ENCODE peak calls at places on chromosome 17, in five cellular contexts. E is thoracic aorta; A is adrenal gland; T is cardiac muscle cell; J is CD8-positive, alpha-beta memory T cell. F is an unnamed sample.

GRCh38 chr17:65228734-65229390 is 91.7 kb downstream of the RGS9 start:
- DNase-seq in E (no peak), J (peak; percentile 13), A (no peak), T (peak; percentile 4), F (no peak)

GRCh38 chr17:8940866-8941471 is 24.5 kb downstream of the PIK3R5 start:
- DNase-seq in E (no peak), J (no peak), T (no peak), A (no peak), F (no peak)

GRCh38 chr17:34519286-34519685 is 60.1 kb upstream of the TMEM132E start:
- DNase-seq in T (peak; percentile 26), A (no peak), E (no peak), J (no peak), F (peak; percentile 18)

GRCh38 chr17:74690409-74690825 is 22.3 kb downstream of the CD300LF start:
- DNase-seq in T (peak; percentile 28), J (no peak), E (no peak), A (peak; percentile 53), F (peak; percentile 20)

GRCh38 chr17:17712268-17712924 is 31.1 kb downstream of the RAI1 start:
- DNase-seq in T (no peak), J (no peak), A (no peak), E (no peak), F (peak; percentile 2)

GRCh38 chr17:15965510-15965909 is 20.6 kb downstream of the ADORA2B start:
- DNase-seq in J (no peak), A (no peak), T (no peak), E (no peak), F (no peak)

GRCh38 chr17:40303706-40304450 is 5.1 kb upstream of the RARA start:
- DNase-seq in E (no peak), J (no peak), T (no peak), A (no peak), F (no peak)

GRCh38 chr17:68036304-68037147 is 991 bp downstream of the KPNA2 start:
- DNase-seq in E (no peak), A (no peak), J (no peak), T (no peak), F (no peak)

GRCh38 chr17:76740329-76741118 is 2.6 kb downstream of the MFSD11 start:
- DNase-seq in J (no peak), E (no peak), T (peak; percentile 39), A (no peak), F (peak; percentile 61)

GRCh38 chr17:61452301-61453290 is at the start of gene TBX4:
- DNase-seq in E (no peak), T (no peak), A (no peak), J (no peak), F (no peak)

GRCh38 chr17:27939489-27940465 is 46.6 kb upstream of the LYRM9 start:
- DNase-seq in A (no peak), E (no peak), T (no peak), J (no peak), F (no peak)

GRCh38 chr17:80220709-80221215 is 535 bp downstream of the SLC26A11 start:
- DNase-seq in E (no peak), T (peak; percentile 32), A (peak; percentile 46), J (no peak), F (no peak)

GRCh38 chr17:83179378-83179777 is 100.0 kb downstream of the METRNL start:
- DNase-seq in J (no peak), A (no peak), E (no peak), T (no peak), F (no peak)

GRCh38 chr17:2017274-2017941 is 7.7 kb downstream of the RTN4RL1 start:
- DNase-seq in J (no peak), E (no peak), T (no peak), A (no peak), F (no peak)

GRCh38 chr17:19720631-19721426 is 4.4 kb upstream of the SLC47A2 start:
- DNase-seq in J (no peak), E (no peak), T (peak; percentile 51), A (no peak), F (no peak)

GRCh38 chr17:66727634-66728570 is 107.0 kb upstream of the CACNG5 start:
- DNase-seq in A (peak; percentile 68), T (peak; percentile 73), J (no peak), E (no peak), F (peak; percentile 80)

GRCh38 chr17:14307560-14308024 is 6.7 kb downstream of the HS3ST3B1 start:
- DNase-seq in T (no peak), E (no peak), J (no peak), A (no peak), F (no peak)

GRCh38 chr17:56325561-56325960 is 172.3 kb downstream of the ANKFN1 start:
- DNase-seq in J (no peak), A (no peak), E (no peak), T (no peak), F (no peak)

GRCh38 chr17:34366051-34366450 is 3.0 kb upstream of the CCL1 start:
- DNase-seq in J (no peak), T (no peak), E (no peak), A (no peak), F (no peak)

GRCh38 chr17:77127735-77128361 is 12.9 kb upstream of the SEC14L1 start:
- DNase-seq in A (peak; percentile 59), T (no peak), E (no peak), J (peak; percentile 55), F (peak; percentile 89)

GRCh38 chr17:16269658-16270057 is 52.6 kb downstream of the PIGL start:
- DNase-seq in E (no peak), A (no peak), J (no peak), T (no peak), F (no peak)

GRCh38 chr17:3513305-3514035 is 37.7 kb downstream of the ASPA start:
- DNase-seq in A (no peak), J (no peak), T (no peak), E (no peak), F (no peak)

GRCh38 chr17:11564483-11565380 is 33.5 kb upstream of the DNAH9 start:
- DNase-seq in J (no peak), A (no peak), T (no peak), E (no peak), F (no peak)

GRCh38 chr17:48429638-48430586 is at the start of gene SKAP1:
- DNase-seq in A (no peak), E (no peak), T (no peak), J (peak; percentile 60), F (no peak)

GRCh38 chr17:42508426-42509164 is 27.4 kb upstream of the NAGLU start:
- DNase-seq in E (no peak), T (no peak), J (no peak), A (no peak), F (no peak)

GRCh38 chr17:10144456-10144855 is 54.0 kb downstream of the GAS7 start:
- DNase-seq in E (no peak), T (no peak), A (no peak), J (no peak), F (no peak)

GRCh38 chr17:5097101-5097834 is 14.4 kb downstream of the ZNF232 start:
- DNase-seq in T (peak; percentile 87), A (no peak), E (no peak), J (no peak), F (peak; percentile 93)

GRCh38 chr17:34361478-34362061 is 1.5 kb downstream of the CCL1 start:
- DNase-seq in A (peak; percentile 85), J (peak; percentile 17), E (peak; percentile 47), T (peak; percentile 92), F (peak; percentile 96)

GRCh38 chr17:14745122-14745521 is 444.2 kb downstream of the HS3ST3B1 start:
- DNase-seq in A (no peak), J (no peak), T (no peak), E (no peak), F (no peak)

GRCh38 chr17:4043862-4044261 is 79.6 kb upstream of the ATP2A3 start:
- DNase-seq in A (peak; percentile 20), E (no peak), T (no peak), J (peak; percentile 52), F (peak; percentile 78)

GRCh38 chr17:48909796-48910195 is 1.6 kb downstream of the UBE2Z start:
- DNase-seq in J (no peak), E (no peak), T (no peak), A (peak; percentile 34), F (no peak)

GRCh38 chr17:17498606-17499301 is 2.6 kb upstream of the RASD1 start:
- DNase-seq in J (no peak), A (no peak), E (no peak), T (no peak), F (peak; percentile 5)

GRCh38 chr17:58082870-58083490 is at the start of gene DYNLL2:
- DNase-seq in A (peak; percentile 96), E (peak; percentile 79), J (peak; percentile 84), T (peak; percentile 98), F (peak; percentile 98)

GRCh38 chr17:58086953-58087352 is 3.7 kb downstream of the DYNLL2 start:
- DNase-seq in A (no peak), T (no peak), E (no peak), J (no peak), F (no peak)

GRCh38 chr17:58083491-58084316 is 485 bp downstream of the DYNLL2 start:
- DNase-seq in T (peak; percentile 69), E (no peak), A (peak; percentile 78), J (peak; percentile 56), F (peak; percentile 91)

GRCh38 chr17:58084317-58084981 is 1.2 kb downstream of the DYNLL2 start:
- DNase-seq in T (peak; percentile 52), E (no peak), J (peak; percentile 41), A (peak; percentile 59), F (peak; percentile 48)

GRCh38 chr17:58085039-58085715 is 2.0 kb downstream of the DYNLL2 start:
- DNase-seq in E (no peak), T (no peak), J (no peak), A (peak; percentile 57), F (no peak)
- H3K27ac ChIP-seq in E (no peak overlapping the region), T (no peak overlapping the region), J (no peak overlapping the region), A (peak overlapping the region; percentile 99), F (peak overlapping the region; percentile 9)

DNA sequence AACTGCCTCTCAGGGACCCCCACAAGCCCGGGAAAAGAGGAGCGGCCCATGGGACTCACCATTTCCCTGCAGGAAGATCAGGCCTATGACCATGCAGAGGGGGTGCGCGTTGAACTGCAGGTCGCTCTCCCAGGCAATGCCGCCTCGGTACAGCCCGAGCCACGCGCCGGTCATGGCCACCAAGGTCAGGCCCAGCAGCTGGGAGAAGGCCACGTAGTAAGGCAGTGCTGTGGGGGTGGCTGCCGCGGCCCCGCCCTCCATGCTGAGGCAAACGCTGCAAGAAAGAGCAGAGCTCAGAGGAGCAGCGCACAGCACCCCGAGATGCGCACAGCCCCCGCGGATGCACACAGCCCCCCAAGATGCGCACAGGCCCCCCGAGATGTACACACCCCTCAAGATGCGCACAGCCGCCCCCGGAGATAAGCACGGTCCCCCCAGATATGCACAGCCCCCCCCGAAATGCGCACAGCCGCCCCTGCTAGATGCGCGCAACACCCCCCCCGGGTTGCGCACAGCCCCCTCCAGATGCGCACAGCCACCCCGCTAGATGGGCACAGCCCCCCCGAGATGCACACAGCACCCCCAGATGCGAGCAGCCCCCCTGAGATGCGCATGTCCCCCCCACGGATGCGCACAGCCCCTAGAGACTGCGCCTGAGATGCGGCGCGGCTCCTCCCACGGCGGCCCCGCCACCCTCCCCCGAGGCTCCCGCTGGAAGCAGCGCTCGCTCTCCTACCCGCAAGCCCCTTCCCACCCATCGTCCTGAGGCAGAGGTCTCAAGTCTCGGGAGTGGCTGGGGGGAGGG is 8.6 kb downstream of the CYB561 start:
- DNase-seq in A (peak; percentile 86), E (no peak), T (no peak), J (no peak), F (peak; percentile 73)
- H3K4me1 ChIP-seq in A (peaks cover 49% of the 10 kb centered on the region), E (peaks cover 27% of the 10 kb centered on the region), T (peaks cover 3% of the 10 kb centered on the region), J (peaks cover 49% of the 10 kb centered on the region), F (peaks cover 34% of the 10 kb centered on the region)

GRCh38 chr17:21149626-21150025 is 22.9 kb downstream of the DHRS7B start:
- DNase-seq in E (no peak), A (no peak), J (no peak), T (no peak), F (no peak)
- H3K9me3 ChIP-seq in E (peaks cover 4% of the 10 kb centered on the region), A (no peaks in the 10 kb centered on the region), J (no peaks in the 10 kb centered on the region), T (no peaks in the 10 kb centered on the region), F (no peaks in the 10 kb centered on the region)

GRCh38 chr17:73663614-73664013 is 19.4 kb upstream of the SDK2 start:
- DNase-seq in A (no peak), T (no peak), E (no peak), J (no peak), F (no peak)
- H3K27ac ChIP-seq in A (no peak overlapping the region), T (no peak overlapping the region), E (no peak overlapping the region), J (no peak overlapping the region), F (no peak overlapping the region)

F was measured in right cardiac atrium.